ENCODE peak calls at places on chromosome 16, in six cellular contexts. I is A549, R is prostate gland, Q is tibial nerve, Z is breast epithelium, D is stomach. G is an unnamed sample.

GRCh38 chr16:4015275-4015990 is 100.8 kb downstream of the ADCY9 start:
- DNase-seq in R (no peak), I (peak), D (peak), Q (no peak), Z (no peak), G (no peak)

GRCh38 chr16:55359946-55360345 is 35.9 kb downstream of the IRX6 start:
- DNase-seq in I (no peak), Z (no peak), D (no peak), R (no peak), Q (no peak), G (no peak)

GRCh38 chr16:47052666-47053640 is 79.5 kb upstream of the DNAJA2 start:
- DNase-seq in D (no peak), R (no peak), I (no peak), Q (no peak), Z (no peak), G (no peak)

GRCh38 chr16:87123356-87124001 is 193.7 kb downstream of the C16orf95 start:
- DNase-seq in R (no peak), Q (no peak), Z (no peak), D (no peak), I (no peak), G (no peak)

GRCh38 chr16:57675752-57676623 is 7.9 kb downstream of the ADGRG3 start:
- DNase-seq in D (no peak), R (no peak), Q (no peak), I (no peak), Z (no peak), G (no peak)

GRCh38 chr16:376817-377418 is 4.9 kb downstream of the PGAP6 start:
- DNase-seq in Z (no peak), R (no peak), D (no peak), I (no peak), Q (no peak), G (no peak)

GRCh38 chr16:68960910-68961309 is 117.6 kb downstream of the TANGO6 start:
- DNase-seq in Z (no peak), D (no peak), I (no peak), R (no peak), Q (no peak), G (no peak)

GRCh38 chr16:73956592-73957495 is 339.8 kb upstream of the PSMD7 start:
- DNase-seq in Q (peak), R (peak), D (peak), Z (no peak), I (peak), G (no peak)

GRCh38 chr16:69909760-69910159 is 41.4 kb upstream of the CLEC18A start:
- DNase-seq in Z (no peak), R (no peak), Q (no peak), D (no peak), I (no peak), G (no peak)

GRCh38 chr16:76268824-76269223 is 8.4 kb upstream of the CNTNAP4 start:
- DNase-seq in Q (no peak), R (no peak), D (no peak), Z (no peak), I (no peak), G (no peak)

GRCh38 chr16:76343761-76344160 is 66.6 kb downstream of the CNTNAP4 start:
- DNase-seq in D (no peak), Z (no peak), I (no peak), Q (no peak), R (no peak), G (no peak)

GRCh38 chr16:50338371-50339231 is 30.2 kb downstream of the BRD7 start:
- DNase-seq in Z (no peak), Q (no peak), D (no peak), R (no peak), I (no peak), G (no peak)

GRCh38 chr16:22375117-22375962 is 921 bp upstream of the CDR2 start:
- DNase-seq in I (no peak), Q (no peak), D (no peak), Z (no peak), R (no peak), G (no peak)

GRCh38 chr16:79980650-79981521 is 380.3 kb upstream of the MAF start:
- DNase-seq in R (no peak), D (no peak), Q (no peak), Z (no peak), I (no peak), G (no peak)

GRCh38 chr16:69182730-69183416 is 4.1 kb upstream of the SNTB2 start:
- DNase-seq in R (peak), Q (no peak), I (no peak), D (no peak), Z (no peak), G (no peak)

GRCh38 chr16:83363521-83363920 is 444.3 kb upstream of the HSBP1 start:
- DNase-seq in Z (no peak), D (no peak), I (no peak), R (no peak), Q (no peak), G (no peak)

GRCh38 chr16:71343078-71343477 is 15.4 kb upstream of the CALB2 start:
- DNase-seq in Q (no peak), Z (no peak), R (no peak), I (no peak), D (no peak), G (no peak)

GRCh38 chr16:83206426-83206825 is 579.7 kb downstream of the CDH13 start:
- DNase-seq in D (no peak), I (no peak), R (no peak), Q (no peak), Z (no peak), G (no peak)

DNA sequence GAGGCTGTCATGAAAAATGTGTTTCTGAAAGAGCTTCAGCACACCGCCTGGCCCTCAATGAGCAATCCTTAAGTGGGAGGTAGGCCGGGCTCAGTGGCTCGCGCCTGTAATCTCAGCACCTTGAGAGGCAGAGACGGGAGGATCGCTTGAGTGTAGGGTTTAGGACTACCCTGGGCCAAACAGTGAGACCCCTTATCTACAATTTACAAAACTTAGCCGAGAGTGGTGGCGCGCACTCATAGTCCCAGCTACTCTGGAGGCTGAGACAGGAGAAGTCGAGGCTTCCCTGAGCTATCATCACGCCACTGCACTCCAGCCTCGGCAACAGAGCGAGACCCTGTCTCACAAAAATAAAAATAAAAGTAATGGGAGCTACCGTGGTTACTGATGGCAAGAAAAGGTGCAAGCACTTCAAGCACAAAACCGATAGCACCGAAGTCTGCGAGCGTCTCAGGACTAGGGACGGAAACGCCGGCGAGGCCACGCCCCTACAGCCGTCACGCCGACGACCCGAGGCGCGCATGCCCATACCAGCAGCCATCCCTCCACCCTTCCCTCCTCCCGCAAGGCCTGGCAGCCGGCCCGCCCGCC is 622 bp downstream of the THUMPD1 start:
- DNase-seq in R (peak), Z (peak), Q (peak), D (peak), I (peak), G (peak)
- TF ChIP-seq POLR2A in R (peak), Z (no peak), Q (no peak), D (no peak), I (no peak), G (no peak)

GRCh38 chr16:14486520-14487303 is 143.3 kb downstream of the PARN start:
- DNase-seq in I (peak), R (peak), D (peak), Q (peak), Z (peak), G (peak)
- H3K4me3 ChIP-seq in I (peak), R (no peak), D (peak), Q (peak), Z (peak), G (peak)

GRCh38 chr16:1924095-1924494 is 5.9 kb upstream of the HS3ST6 start:
- DNase-seq in Q (no peak), D (no peak), Z (no peak), R (no peak), I (no peak), G (no peak)
- H3K27ac ChIP-seq in Q (no peak), D (no peak), Z (no peak), R (no peak), I (peak), G (no peak)

GRCh38 chr16:66636199-66636598 is 31.7 kb downstream of the CMTM3 start:
- DNase-seq in Z (no peak), Q (no peak), D (no peak), R (no peak), I (no peak), G (peak)
- TF ChIP-seq POLR2A in Z (no peak), Q (no peak), D (no peak), R (no peak), I (no peak), G (no peak)

DNA sequence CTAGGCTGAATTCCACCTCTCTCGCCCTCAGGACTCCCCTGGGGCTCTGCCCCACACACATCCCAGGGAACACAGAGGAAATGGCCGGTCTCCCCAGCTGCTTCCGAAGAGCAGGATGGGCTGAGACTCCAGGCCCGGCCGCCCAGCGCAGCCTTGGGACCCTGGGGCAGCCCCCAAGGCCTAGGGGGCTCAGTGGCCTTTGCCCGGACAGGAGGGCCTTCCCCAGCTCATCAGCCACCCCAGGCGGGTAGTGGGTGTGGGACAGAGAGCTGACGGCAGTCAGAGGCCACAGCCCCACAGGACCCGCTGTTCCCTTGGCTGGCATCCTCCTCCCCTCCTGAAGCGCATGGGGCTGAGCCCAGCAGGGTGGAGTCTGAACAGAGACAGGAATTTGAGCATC is 6.2 kb upstream of the CBFA2T3 start:
- DNase-seq in Z (no peak), R (no peak), I (no peak), D (no peak), Q (no peak), G (no peak)
- H3K4me3 ChIP-seq in Z (no peak), R (no peak), I (no peak), D (no peak), Q (no peak), G (no peak)

GRCh38 chr16:81809567-81809966 is 30.5 kb downstream of the PLCG2 start:
- DNase-seq in R (no peak), D (no peak), I (no peak), Q (no peak), Z (no peak), G (no peak)

GRCh38 chr16:81810361-81810760 is 31.3 kb downstream of the PLCG2 start:
- DNase-seq in I (no peak), R (no peak), Z (no peak), Q (no peak), D (no peak), G (no peak)

GRCh38 chr16:81810894-81811538 is 31.9 kb downstream of the PLCG2 start:
- DNase-seq in Q (no peak), Z (no peak), I (no peak), D (no peak), R (no peak), G (no peak)

GRCh38 chr16:81807767-81808166 is 28.7 kb downstream of the PLCG2 start:
- DNase-seq in D (no peak), R (no peak), Z (no peak), Q (no peak), I (no peak), G (no peak)

DNA sequence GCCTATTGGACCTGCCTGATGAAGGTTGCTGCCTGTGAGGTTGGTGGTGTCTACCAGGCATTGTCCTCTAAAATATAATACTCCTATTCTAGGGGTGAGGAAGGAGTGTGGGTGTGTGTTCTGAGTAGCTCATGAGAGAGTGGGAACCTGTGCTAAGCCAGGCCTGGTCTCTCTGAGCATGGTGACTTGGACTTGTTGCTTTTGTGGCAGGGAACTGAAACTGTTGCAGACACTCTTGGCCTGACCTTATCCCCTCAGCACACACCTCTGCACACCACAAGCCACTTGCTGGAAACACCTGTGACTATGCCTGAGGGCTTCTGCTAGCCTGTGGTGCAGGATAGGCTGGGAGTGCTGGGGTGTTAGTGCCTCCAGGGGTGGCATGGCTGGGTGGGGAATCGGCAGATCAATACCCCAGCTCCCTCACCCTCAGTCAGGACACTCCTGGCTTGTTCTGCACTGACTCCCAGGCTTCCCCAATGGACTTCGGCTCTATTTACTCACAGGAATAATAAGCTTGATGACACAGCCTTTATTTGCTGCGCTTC is 29.9 kb downstream of the PLCG2 start:
- DNase-seq in D (no peak), Q (no peak), I (no peak), R (no peak), Z (no peak), G (no peak)
- H3K27ac ChIP-seq in D (no peak), Q (no peak), I (no peak), R (no peak), Z (no peak), G (no peak)

DNA sequence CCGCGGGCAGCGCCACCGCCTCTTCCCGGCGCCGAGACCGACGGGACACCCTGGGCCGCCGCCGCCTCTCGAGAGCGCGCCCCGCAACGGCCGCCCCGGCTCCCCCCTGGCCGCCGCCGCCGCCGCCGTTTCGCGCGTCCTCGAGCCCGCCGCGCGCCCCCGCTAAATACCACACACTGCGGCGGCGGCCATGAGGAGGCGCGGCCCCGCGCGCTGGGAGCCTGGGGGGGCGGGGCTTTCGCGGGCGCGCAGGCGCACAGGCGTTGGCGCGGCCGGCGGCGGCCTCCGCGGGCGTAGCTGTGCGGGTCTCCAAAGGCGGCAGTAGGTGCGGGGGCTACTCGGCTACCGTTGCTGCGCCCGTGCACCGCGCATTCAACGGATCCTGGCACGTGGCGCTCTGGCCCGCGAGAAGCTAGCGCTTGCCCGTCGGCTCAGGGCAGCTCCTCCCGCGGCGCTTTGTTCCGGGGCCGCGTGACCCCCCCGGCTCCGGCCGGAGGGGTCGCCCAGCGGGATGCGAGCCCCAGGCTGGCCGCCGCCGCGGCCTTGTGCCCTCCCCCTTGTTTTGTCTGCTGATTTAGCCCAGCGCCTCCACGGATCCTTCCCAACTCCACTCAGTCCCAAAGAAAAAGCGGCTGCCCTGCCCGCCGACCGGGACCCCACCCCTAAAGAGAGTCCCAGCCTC is at the start of gene SIAH1:
- DNase-seq in D (peak), I (peak), Z (peak), R (peak), Q (peak), G (peak)
- TF ChIP-seq POLR2A in D (no peak), I (peak), Z (no peak), R (peak), Q (peak), G (peak)

GRCh38 chr16:10878644-10879498 is 1.9 kb downstream of the CIITA start:
- DNase-seq in Q (no peak), I (no peak), D (peak), R (no peak), Z (no peak), G (peak)
- H3K4me3 ChIP-seq in Q (peak), I (peak), D (peak), R (peak), Z (peak), G (peak)

GRCh38 chr16:51407921-51408320 is 256.9 kb upstream of the SALL1 start:
- DNase-seq in R (no peak), Q (no peak), I (no peak), D (no peak), Z (no peak), G (no peak)

GRCh38 chr16:51407199-51407598 is 256.1 kb upstream of the SALL1 start:
- DNase-seq in Q (no peak), Z (no peak), D (no peak), I (no peak), R (no peak), G (no peak)

GRCh38 chr16:51408357-51408756 is 257.3 kb upstream of the SALL1 start:
- DNase-seq in Q (no peak), I (peak), R (no peak), Z (no peak), D (no peak), G (no peak)

GRCh38 chr16:51409001-51409675 is 258.1 kb upstream of the SALL1 start:
- DNase-seq in Q (no peak), D (no peak), I (no peak), Z (no peak), R (no peak), G (no peak)

DNA sequence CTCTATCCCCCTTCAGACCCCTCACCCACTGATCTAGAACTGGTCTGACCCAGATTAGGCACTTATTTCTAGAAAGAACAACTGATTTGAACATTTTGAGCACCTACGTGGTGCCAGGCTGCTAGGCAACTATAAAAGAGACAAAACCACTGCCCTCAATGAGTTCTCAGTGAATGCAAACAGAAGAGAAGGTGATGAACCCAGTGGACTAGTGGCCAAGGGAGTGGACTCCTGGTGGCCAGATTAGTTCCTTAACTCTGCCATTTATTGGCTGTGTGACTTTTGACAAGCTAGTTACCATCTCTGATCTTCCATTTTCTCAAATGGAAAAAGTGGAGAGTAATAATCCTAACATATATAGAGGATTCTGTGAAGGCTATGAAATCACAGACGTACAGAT is 259.1 kb upstream of the SALL1 start:
- DNase-seq in I (no peak), D (no peak), Q (no peak), R (no peak), Z (no peak), G (no peak)
- H3K27ac ChIP-seq in I (peak), D (no peak), Q (no peak), R (no peak), Z (no peak), G (no peak)

GRCh38 chr16:2976673-2977072 is 3.6 kb downstream of the PKMYT1 start:
- DNase-seq in Q (no peak), R (no peak), I (no peak), Z (no peak), D (no peak), G (no peak)

GRCh38 chr16:2975161-2975795 is 5.0 kb downstream of the PKMYT1 start:
- DNase-seq in R (no peak), I (no peak), Z (no peak), D (no peak), Q (no peak), G (no peak)

GRCh38 chr16:2976201-2976600 is 4.0 kb downstream of the PKMYT1 start:
- DNase-seq in D (no peak), R (no peak), Q (no peak), Z (no peak), I (no peak), G (no peak)

GRCh38 chr16:2979669-2980226 is 498 bp downstream of the PKMYT1 start:
- DNase-seq in Z (no peak), R (no peak), Q (no peak), I (no peak), D (no peak), G (no peak)

GRCh38 chr16:2977440-2977839 is 2.8 kb downstream of the PKMYT1 start:
- DNase-seq in Q (no peak), R (peak), D (peak), I (no peak), Z (no peak), G (no peak)
- TF ChIP-seq POLR2A in Q (no peak), R (no peak), D (no peak), I (no peak), Z (no peak), G (no peak)

G was measured in heart left ventricle.